ENCODE peak calls at places on chromosomes 4 and X, in seven cellular contexts. F is transverse colon, J is stomach, I is upper lobe of left lung, V is prostate gland, A is HCT116, W is sigmoid colon. N is an unnamed sample. For H3K4me1, the result is how much of the 10 kb centered on the place peaks cover.

GRCh38 chr4:122890142-122890769 is 32.1 kb downstream of the NUDT6 start:
- DNase-seq in A (no peak), J (no peak), V (no peak), I (no peak), F (no peak), W (no peak), N (no peak)

GRCh38 chr4:67861513-67861912 is 22.3 kb downstream of the TMPRSS11D start:
- DNase-seq in F (no peak), J (no peak), I (no peak), W (no peak), V (no peak), A (no peak), N (no peak)

GRCh38 chrX:65871671-65872311 is 168.1 kb downstream of the VSIG4 start:
- DNase-seq in I (no peak), W (no peak), V (no peak), J (no peak), F (peak), A (peak), N (no peak)

GRCh38 chr4:110160616-110161015 is 37.8 kb downstream of the ELOVL6 start:
- DNase-seq in F (no peak), W (no peak), I (no peak), A (no peak), V (no peak), J (no peak), N (no peak)

GRCh38 chr4:121053601-121054143 is 18.7 kb downstream of the NDNF start:
- DNase-seq in A (no peak), I (no peak), W (no peak), F (peak), V (no peak), J (no peak), N (no peak)

GRCh38 chr4:108173599-108174057 is 4.9 kb upstream of the LEF1 start:
- DNase-seq in V (no peak), A (no peak), J (no peak), F (no peak), I (no peak), W (no peak), N (no peak)

GRCh38 chr4:30182786-30183185 is 537.4 kb upstream of the PCDH7 start:
- DNase-seq in W (no peak), A (no peak), I (no peak), V (no peak), J (no peak), F (no peak), N (no peak)

GRCh38 chr4:125735107-125735506 is 420.4 kb downstream of the FAT4 start:
- DNase-seq in W (no peak), A (no peak), F (no peak), I (peak), V (no peak), J (no peak), N (no peak)

GRCh38 chrX:9844936-9845573 is 58.8 kb downstream of the SHROOM2 start:
- DNase-seq in I (no peak), W (no peak), A (no peak), J (no peak), F (no peak), V (no peak), N (no peak)

GRCh38 chr4:40238700-40239548 is 42.1 kb downstream of the RHOH start:
- DNase-seq in W (no peak), F (peak), A (no peak), V (no peak), J (no peak), I (peak), N (no peak)

GRCh38 chrX:101393530-101394305 is 2.9 kb downstream of the RPL36A start:
- DNase-seq in F (no peak), V (no peak), W (no peak), A (no peak), I (no peak), J (no peak), N (no peak)

GRCh38 chr4:60384475-60384874 is 815.7 kb upstream of the ADGRL3 start:
- DNase-seq in J (no peak), V (no peak), W (no peak), I (no peak), A (no peak), F (no peak), N (no peak)

GRCh38 chrX:85590638-85591037 is 211.2 kb upstream of the POF1B start:
- DNase-seq in V (no peak), J (no peak), W (no peak), F (no peak), A (no peak), I (no peak), N (no peak)

GRCh38 chr4:85952518-85952917 is 407.3 kb downstream of the MAPK10 start:
- DNase-seq in A (no peak), V (no peak), I (no peak), W (no peak), J (no peak), F (no peak), N (no peak)

GRCh38 chrX:47560831-47561652 is at the start of gene ARAF:
- DNase-seq in I (peak), W (peak), A (peak), J (peak), V (peak), F (peak), N (peak)
- TF ChIP-seq POLR2A in I (peak), W (no peak), A (peak), J (no peak), V (peak), F (peak), N (peak)

GRCh38 chr4:3344596-3344995 is 51.8 kb downstream of the RGS12 start:
- DNase-seq in A (no peak), I (no peak), F (no peak), V (no peak), J (no peak), W (no peak), N (no peak)

GRCh38 chr4:3342182-3342854 is 49.5 kb downstream of the RGS12 start:
- DNase-seq in F (no peak), A (no peak), J (no peak), W (no peak), V (no peak), I (no peak), N (no peak)

GRCh38 chr4:3345384-3345783 is 52.6 kb downstream of the RGS12 start:
- DNase-seq in V (no peak), I (no peak), F (no peak), J (no peak), W (no peak), A (no peak), N (no peak)

GRCh38 chr4:3343358-3343757 is 50.5 kb downstream of the RGS12 start:
- DNase-seq in J (no peak), V (peak), A (no peak), W (no peak), I (no peak), F (no peak), N (no peak)

DNA sequence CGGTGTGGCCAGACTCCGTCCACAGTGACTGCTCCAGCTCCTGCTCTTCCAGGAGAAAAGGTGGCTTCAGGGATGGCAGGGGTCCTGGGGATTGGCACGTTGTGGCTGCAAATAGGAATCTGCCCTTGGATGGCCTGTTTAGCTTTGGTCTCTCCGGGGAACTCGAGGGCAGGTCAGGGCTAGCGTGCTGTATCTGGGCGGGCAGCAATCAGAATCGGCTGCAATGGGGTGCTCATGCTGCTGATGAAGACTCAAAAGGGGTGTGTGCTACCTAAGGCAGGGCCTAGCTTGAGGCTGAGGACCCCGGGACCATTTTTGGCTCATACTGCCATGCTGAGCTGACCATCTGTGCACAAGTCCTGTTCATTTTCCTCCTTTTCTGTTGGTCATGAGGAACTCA is 51.3 kb downstream of the RGS12 start:
- DNase-seq in A (no peak), W (no peak), J (no peak), I (no peak), F (no peak), V (no peak), N (peak)
- H3K4me1 ChIP-seq in A (under half), W (under half), J (under half), I (under half), F (under half), V (under half), N (under half)

GRCh38 chrX:54182864-54183613 is at the start of gene FAM120C:
- DNase-seq in F (peak), A (peak), I (peak), W (peak), V (peak), J (peak), N (peak)
- TF ChIP-seq POLR2AphosphoS5 in F (peak), A (peak), I (peak), W (peak), V (no peak), J (peak), N (no peak)

GRCh38 chr4:6820695-6821094 is 38.2 kb downstream of the KIAA0232 start:
- DNase-seq in W (no peak), I (no peak), F (no peak), J (no peak), A (no peak), V (no peak), N (no peak)
- TF ChIP-seq POLR2A in W (no peak), I (no peak), F (no peak), J (no peak), A (no peak), V (no peak), N (no peak)

GRCh38 chr4:73066928-73067327 is 2.6 kb downstream of the COX18 start:
- DNase-seq in J (no peak), F (no peak), V (no peak), A (no peak), I (no peak), W (no peak), N (no peak)
- H3K4me1 ChIP-seq in J (under half), F (under half), V (under half), A (under half), I (under half), W (under half), N (under half)